ENCODE peak calls at places on chromosomes 2 and 18, in ten cellular contexts. J is GM12892; V is T follicular helper cell; H is RKO; Z is T1000; G is RWPE1; B is renal cortical epithelial cell; X is activated naive CD8-positive, alpha-beta T cell treated with anti-CD3 and anti-CD28 coated beads, Interleukin-2, amount 50 U/mL, for 24 hours; U is WERI-Rb-1; Y is activated CD8-positive, alpha-beta T cell treated with anti-CD3 and anti-CD28 coated beads, Interleukin-2, amount 10 ng/mL, durations not matched to agents 7 days and 5 days. P is an unnamed sample.
A peak's percentile ranks its signal among the peaks of the same experiment; 100 is the strongest.

GRCh38 chr18:32542221-32542798 is 71.6 kb upstream of the GAREM1 start:
- DNase-seq in J (no peak), V (no peak), H (no peak), Z (no peak), G (no peak), B (peak; percentile 99), X (no peak), U (no peak), Y (no peak), P (no peak)

GRCh38 chr2:157592983-157593382 is 35.7 kb downstream of the ACVR1C start:
- DNase-seq in J (no peak), V (no peak), H (peak; percentile 19), Z (no peak), G (no peak), B (peak; percentile 2), X (no peak), U (no peak), Y (no peak), P (peak; percentile 72)

GRCh38 chr18:56459451-56459777 is 179.0 kb downstream of the TXNL1 start:
- DNase-seq in J (no peak), V (no peak), H (no peak), Z (no peak), G (no peak), B (no peak), X (no peak), U (no peak), Y (no peak), P (no peak)

GRCh38 chr2:15734871-15735737 is 143.4 kb downstream of the DDX1 start:
- DNase-seq in J (no peak), V (no peak), H (no peak), Z (no peak), G (no peak), B (no peak), X (no peak), U (no peak), Y (no peak), P (no peak)

GRCh38 chr2:152506843-152507242 is 171.9 kb downstream of the FMNL2 start:
- DNase-seq in J (no peak), V (no peak), H (no peak), Z (no peak), G (peak; percentile 44), B (peak; percentile 92), X (no peak), U (no peak), Y (no peak), P (no peak)

GRCh38 chr2:177314194-177314593 is 49.7 kb upstream of the NFE2L2 start:
- DNase-seq in J (no peak), V (no peak), H (no peak), Z (no peak), G (peak; percentile 31), B (peak; percentile 65), X (no peak), U (no peak), Y (no peak), P (no peak)

GRCh38 chr2:227848146-227848545 is 23.3 kb upstream of the DAW1 start:
- DNase-seq in J (no peak), V (no peak), H (no peak), Z (no peak), G (no peak), B (no peak), X (no peak), U (no peak), Y (no peak), P (no peak)

GRCh38 chr2:11997142-11997541 is 250.7 kb downstream of the LPIN1 start:
- DNase-seq in J (no peak), V (no peak), H (no peak), Z (no peak), G (no peak), B (no peak), X (no peak), U (no peak), Y (no peak), P (no peak)

GRCh38 chr18:27378396-27379094 is 193.4 kb upstream of the CHST9 start:
- DNase-seq in J (no peak), V (no peak), H (peak; percentile 11), Z (peak; percentile 12), G (peak; percentile 63), B (peak; percentile 100), X (no peak), U (no peak), Y (no peak), P (no peak)

GRCh38 chr2:197759625-197760292 is 25.4 kb downstream of the BOLL start:
- DNase-seq in J (no peak), V (no peak), H (no peak), Z (no peak), G (no peak), B (no peak), X (no peak), U (no peak), Y (no peak), P (no peak)

GRCh38 chr2:1769703-1770422 is 25.5 kb upstream of the PXDN start:
- DNase-seq in J (peak; percentile 59), V (peak; percentile 15), H (peak; percentile 23), Z (no peak), G (peak; percentile 79), B (peak; percentile 61), X (peak; percentile 68), U (peak; percentile 91), Y (peak; percentile 66), P (peak; percentile 18)

GRCh38 chr2:100518801-100519200 is 44.0 kb upstream of the PDCL3 start:
- DNase-seq in J (no peak), V (no peak), H (no peak), Z (no peak), G (no peak), B (peak; percentile 7), X (no peak), U (no peak), Y (no peak), P (no peak)

GRCh38 chr2:176178271-176178806 is 10.1 kb upstream of the HOXD1 start:
- DNase-seq in J (no peak), V (no peak), H (peak; percentile 43), Z (no peak), G (peak; percentile 67), B (peak; percentile 77), X (no peak), U (peak; percentile 78), Y (no peak), P (no peak)

P was measured in globus pallidus.